ENCODE peak calls at places on chromosomes 4 and X, in seven cellular contexts. G is NCI-H510A; Z is hypothalamus; A is NAMALWA; H is iPS-NIHi11; L is cardiac fibroblast; C is activated naive CD4-positive, alpha-beta T cell treated with anti-CD3 and anti-CD28 coated beads, Interleukin-2, amount 50 U/mL, for 72 hours. X is an unnamed sample.

GRCh38 chr4:124590480-124590879 is 122.1 kb downstream of the ANKRD50 start:
- DNase-seq in G (no peak), Z (no peak), A (no peak), H (no peak), L (no peak), C (no peak), X (no peak)

GRCh38 chr4:78781925-78782324 is 5.8 kb downstream of the BMP2K start:
- DNase-seq in G (no peak), Z (no peak), A (no peak), H (no peak), L (no peak), C (no peak), X (no peak)

GRCh38 chr4:55397521-55398321 is 2.0 kb downstream of the TMEM165 start:
- DNase-seq in G (no peak), Z (no peak), A (peak; percentile 28), H (no peak), L (peak; percentile 91), C (no peak), X (no peak)

GRCh38 chr4:138677212-138677611 is 338.4 kb upstream of the NOCT start:
- DNase-seq in G (no peak), Z (no peak), A (no peak), H (no peak), L (no peak), C (no peak), X (no peak)

GRCh38 chrX:53284684-53285447 is 3.5 kb upstream of the IQSEC2 start:
- DNase-seq in G (peak; percentile 6), Z (no peak), A (peak; percentile 42), H (peak; percentile 61), L (peak; percentile 37), C (no peak), X (peak; percentile 53)

GRCh38 chr4:8840816-8841455 is 30.7 kb downstream of the HMX1 start:
- DNase-seq in G (no peak), Z (no peak), A (no peak), H (no peak), L (no peak), C (no peak), X (no peak)

GRCh38 chr4:164501074-164501473 is 252.9 kb upstream of the SMIM31 start:
- DNase-seq in G (no peak), Z (no peak), A (no peak), H (no peak), L (no peak), C (no peak), X (no peak)

GRCh38 chr4:87044511-87045369 is 109.9 kb downstream of the AFF1 start:
- DNase-seq in G (no peak), Z (no peak), A (no peak), H (no peak), L (peak; percentile 39), C (no peak), X (no peak)

GRCh38 chr4:62460329-62460728 is 1260.2 kb downstream of the ADGRL3 start:
- DNase-seq in G (no peak), Z (no peak), A (no peak), H (no peak), L (no peak), C (no peak), X (no peak)

X was measured in CD8-positive, alpha-beta memory T cell.